ENCODE peak calls at places on chromosomes 2 and 18, in eight cellular contexts. H, S, U, L, Z, B, O and V are unnamed samples.
A peak's percentile ranks its signal among the peaks of the same experiment; 100 is the strongest.

GRCh38 chr2:189466656-189467055 is 25.4 kb downstream of the WDR75 start:
- DNase-seq in H (peak; percentile 19), S (no peak), U (peak; percentile 66), L (no peak), Z (peak; percentile 15), B (peak; percentile 50), O (peak; percentile 51), V (peak; percentile 27)

GRCh38 chr2:84631985-84632384 is 115.7 kb downstream of the DNAH6 start:
- DNase-seq in H (no peak), S (no peak), U (no peak), L (no peak), Z (no peak), B (no peak), O (no peak), V (no peak)

GRCh38 chr2:205914736-205915510 is 171.1 kb downstream of the INO80D start:
- DNase-seq in H (no peak), S (no peak), U (no peak), L (no peak), Z (no peak), B (peak; percentile 5), O (no peak), V (no peak)

GRCh38 chr18:42033137-42033810 is 78.2 kb downstream of the PIK3C3 start:
- DNase-seq in H (no peak), S (no peak), U (no peak), L (no peak), Z (no peak), B (no peak), O (no peak), V (no peak)

GRCh38 chr2:177625744-177626655 is 233.4 kb downstream of the AGPS start:
- DNase-seq in H (no peak), S (peak; percentile 52), U (no peak), L (no peak), Z (no peak), B (no peak), O (no peak), V (no peak)

GRCh38 chr2:221428896-221429295 is 143.2 kb downstream of the EPHA4 start:
- DNase-seq in H (no peak), S (no peak), U (no peak), L (no peak), Z (no peak), B (no peak), O (no peak), V (no peak)

GRCh38 chr2:100246163-100247145 is 75.8 kb downstream of the LONRF2 start:
- DNase-seq in H (no peak), S (no peak), U (no peak), L (no peak), Z (peak; percentile 28), B (no peak), O (peak; percentile 48), V (peak; percentile 60)

GRCh38 chr18:13616525-13617035 is 109.8 kb downstream of the FAM210A start:
- DNase-seq in H (no peak), S (no peak), U (no peak), L (no peak), Z (no peak), B (no peak), O (peak; percentile 25), V (no peak)

GRCh38 chr2:226875438-226876225 is 39.8 kb downstream of the RHBDD1 start:
- DNase-seq in H (no peak), S (no peak), U (no peak), L (no peak), Z (no peak), B (no peak), O (no peak), V (no peak)

GRCh38 chr2:161239416-161240109 is 68.7 kb upstream of the PSMD14 start:
- DNase-seq in H (no peak), S (peak; percentile 59), U (no peak), L (no peak), Z (peak; percentile 93), B (no peak), O (no peak), V (no peak)
- H3K4me2 ChIP-seq in H (no peak overlapping the region), S (peak overlapping the region; percentile 32), U (peak overlapping the region; percentile 99), L (peak overlapping the region; percentile 98), Z (peak overlapping the region; percentile 90), B (no peak overlapping the region), O (no peak overlapping the region), V (no peak overlapping the region)

GRCh38 chr2:234981197-234982095 is 29.6 kb downstream of the SH3BP4 start:
- DNase-seq in H (no peak), S (peak; percentile 74), U (peak; percentile 87), L (peak; percentile 100), Z (peak; percentile 77), B (peak; percentile 100), O (peak; percentile 94), V (no peak)
- TF ChIP-seq CTCF in H (no peak), S (no peak), U (no peak), L (no peak), Z (no peak), B (peak; percentile 44), O (peak; percentile 26), V (no peak)

DNA sequence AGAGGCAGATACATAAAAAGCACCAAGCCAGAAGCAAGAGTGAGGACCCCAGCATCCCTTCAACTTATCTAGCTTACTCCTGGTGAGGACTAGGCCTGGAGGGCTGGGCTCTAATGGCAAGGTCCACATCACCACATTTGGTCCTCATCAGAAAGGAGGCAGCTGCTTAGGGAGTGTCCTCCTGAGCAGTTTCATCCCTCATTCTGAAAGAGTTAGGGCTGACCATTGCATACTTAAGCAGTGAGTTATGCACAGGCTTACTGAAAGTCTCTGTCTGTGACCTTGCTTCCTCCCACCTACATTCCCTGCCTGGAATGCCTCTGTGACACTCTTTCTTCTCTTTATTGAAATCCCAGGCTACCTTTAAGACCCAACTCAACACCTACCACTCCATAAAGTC is 301.8 kb upstream of the ACVR2A start:
- DNase-seq in H (no peak), S (no peak), U (no peak), L (peak; percentile 83), Z (no peak), B (peak; percentile 5), O (peak; percentile 13), V (no peak)
- H3K4me2 ChIP-seq in H (no peak overlapping the region), S (no peak overlapping the region), U (no peak overlapping the region), L (no peak overlapping the region), Z (no peak overlapping the region), B (no peak overlapping the region), O (no peak overlapping the region), V (no peak overlapping the region)

GRCh38 chr2:48991415-48992131 is 162.7 kb downstream of the FSHR start:
- DNase-seq in H (no peak), S (no peak), U (no peak), L (no peak), Z (no peak), B (no peak), O (no peak), V (no peak)
- TF ChIP-seq CTCF in H (no peak), S (no peak), U (no peak), L (no peak), Z (no peak), B (no peak), O (no peak), V (no peak)

GRCh38 chr2:74186038-74186437 is 7.4 kb upstream of the MOB1A start:
- DNase-seq in H (peak; percentile 12), S (no peak), U (no peak), L (no peak), Z (no peak), B (no peak), O (no peak), V (peak; percentile 89)
- H3K4me2 ChIP-seq in H (peak overlapping the region; percentile 49), S (no peak overlapping the region), U (no peak overlapping the region), L (no peak overlapping the region), Z (no peak overlapping the region), B (no peak overlapping the region), O (no peak overlapping the region), V (peak overlapping the region; percentile 70)

DNA sequence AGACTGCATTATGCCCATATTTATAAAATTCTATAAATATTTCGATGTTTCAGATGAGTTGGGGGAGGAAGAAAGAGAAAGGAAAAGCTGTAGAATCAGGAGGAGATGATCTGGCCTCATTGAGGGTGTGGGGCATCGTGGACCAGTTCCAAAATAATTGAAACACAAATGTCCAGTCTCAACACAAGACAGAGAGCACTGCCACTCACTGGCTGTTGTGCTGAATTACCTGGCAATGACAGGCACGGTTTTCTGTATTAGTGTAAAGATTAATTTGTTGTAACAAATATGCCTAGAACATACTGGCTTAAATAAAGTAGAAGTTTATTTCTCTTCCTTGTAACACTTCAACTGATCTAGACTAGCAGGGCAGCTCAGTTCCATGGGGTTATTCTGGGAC is 24.1 kb downstream of the POLE4 start:
- DNase-seq in H (no peak), S (no peak), U (no peak), L (no peak), Z (no peak), B (no peak), O (peak; percentile 53), V (peak; percentile 4)
- TF ChIP-seq CTCF in H (no peak), S (no peak), U (peak; percentile 10), L (no peak), Z (peak; percentile 17), B (peak; percentile 19), O (peak; percentile 72), V (peak; percentile 34)